ENCODE peak calls at places on chromosomes 12 and 14, in four cellular contexts. One of them, this sample, is unnamed. For H3K4me1 and H3K9me3, the result is how much of the 10 kb centered on the place peaks cover.

GRCh38 chr12:67649165-67650126 is 901 bp downstream of the DYRK2 start:
- DNase-seq in uterus: peak
- DNase-seq in A549: no peak
- DNase-seq in stomach: peak
- DNase-seq in this sample: peak

GRCh38 chr12:131045705-131046460 is 92.2 kb downstream of the ADGRD1 start:
- DNase-seq in uterus: no peak
- DNase-seq in A549: no peak
- DNase-seq in stomach: no peak
- DNase-seq in this sample: no peak

GRCh38 chr12:119652665-119653064 is 15.3 kb upstream of the PRKAB1 start:
- DNase-seq in uterus: no peak
- DNase-seq in A549: no peak
- DNase-seq in stomach: no peak
- DNase-seq in this sample: no peak

GRCh38 chr12:53825246-53826081 is 73.7 kb upstream of the CISTR start:
- DNase-seq in uterus: no peak
- DNase-seq in A549: peak
- DNase-seq in stomach: peak
- DNase-seq in this sample: no peak

GRCh38 chr14:83085141-83085540 is 1551.5 kb upstream of the SEL1L start:
- DNase-seq in uterus: no peak
- DNase-seq in A549: no peak
- DNase-seq in stomach: no peak
- DNase-seq in this sample: no peak

GRCh38 chr14:74945852-74946658 is 9.3 kb downstream of the PGF start:
- DNase-seq in uterus: peak
- DNase-seq in A549: peak
- DNase-seq in stomach: peak
- DNase-seq in this sample: peak

GRCh38 chr12:132795847-132796246 is 32.8 kb downstream of the GOLGA3 start:
- DNase-seq in uterus: no peak
- DNase-seq in A549: no peak
- DNase-seq in stomach: no peak
- DNase-seq in this sample: no peak

GRCh38 chr14:36462890-36463289 is 57.1 kb downstream of the NKX2-1 start:
- DNase-seq in uterus: no peak
- DNase-seq in A549: no peak
- DNase-seq in stomach: no peak
- DNase-seq in this sample: no peak

GRCh38 chr14:79645753-79646362 is 565.4 kb downstream of the DIO2 start:
- DNase-seq in uterus: no peak
- DNase-seq in A549: no peak
- DNase-seq in stomach: no peak
- DNase-seq in this sample: no peak

GRCh38 chr12:57817261-57817989 is 1.1 kb downstream of the AVIL start:
- DNase-seq in uterus: no peak
- DNase-seq in A549: no peak
- DNase-seq in stomach: no peak
- DNase-seq in this sample: no peak

GRCh38 chr12:110102255-110102654 is 21.9 kb upstream of the IFT81 start:
- DNase-seq in uterus: no peak
- DNase-seq in A549: peak
- DNase-seq in stomach: no peak
- DNase-seq in this sample: peak

GRCh38 chr12:67650528-67651379 is 2.2 kb downstream of the DYRK2 start:
- DNase-seq in uterus: no peak
- DNase-seq in A549: no peak
- DNase-seq in stomach: no peak
- DNase-seq in this sample: no peak

GRCh38 chr14:39266871-39267591 is 33.3 kb downstream of the MIA2 start:
- DNase-seq in uterus: peak
- DNase-seq in A549: peak
- DNase-seq in stomach: peak
- DNase-seq in this sample: peak

GRCh38 chr12:47710283-47710682 is 4.5 kb upstream of the RPAP3 start:
- DNase-seq in uterus: no peak
- DNase-seq in A549: no peak
- DNase-seq in stomach: no peak
- DNase-seq in this sample: no peak

GRCh38 chr14:75422169-75422568 is 5.7 kb upstream of the JDP2 start:
- DNase-seq in uterus: no peak
- DNase-seq in A549: peak
- DNase-seq in stomach: no peak
- DNase-seq in this sample: no peak

GRCh38 chr12:115294443-115295133 is 610.6 kb upstream of the TBX3 start:
- DNase-seq in uterus: no peak
- DNase-seq in A549: peak
- DNase-seq in stomach: peak
- DNase-seq in this sample: no peak

GRCh38 chr14:67357583-67358354 is 1.8 kb downstream of the ATP6V1D start:
- DNase-seq in uterus: no peak
- DNase-seq in A549: no peak
- DNase-seq in stomach: no peak
- DNase-seq in this sample: no peak

GRCh38 chr14:103091041-103091882 is 3.3 kb upstream of the EXOC3L4 start:
- DNase-seq in uterus: peak
- DNase-seq in A549: no peak
- DNase-seq in stomach: peak
- DNase-seq in this sample: no peak

GRCh38 chr14:34502826-34503225 is 36.7 kb downstream of the EAPP start:
- DNase-seq in uterus: no peak
- DNase-seq in A549: no peak
- DNase-seq in stomach: no peak
- DNase-seq in this sample: no peak

GRCh38 chr12:53990311-53991076 is 5.5 kb downstream of the HOXC10 start:
- DNase-seq in uterus: no peak
- DNase-seq in A549: no peak
- DNase-seq in stomach: no peak
- DNase-seq in this sample: no peak

GRCh38 chr12:58592817-58593216 is 327.5 kb downstream of the LRIG3 start:
- DNase-seq in uterus: peak
- DNase-seq in A549: no peak
- DNase-seq in stomach: no peak
- DNase-seq in this sample: no peak

GRCh38 chr12:54385251-54385914 is 850 bp upstream of the ZNF385A start:
- DNase-seq in uterus: no peak
- DNase-seq in A549: no peak
- DNase-seq in stomach: no peak
- DNase-seq in this sample: no peak

GRCh38 chr14:47948981-47949380 is 273.6 kb upstream of the MDGA2 start:
- DNase-seq in uterus: no peak
- DNase-seq in A549: no peak
- DNase-seq in stomach: no peak
- DNase-seq in this sample: no peak

GRCh38 chr12:85322715-85323114 is 42.7 kb downstream of the ALX1 start:
- DNase-seq in uterus: no peak
- DNase-seq in A549: no peak
- DNase-seq in stomach: no peak
- DNase-seq in this sample: no peak

DNA sequence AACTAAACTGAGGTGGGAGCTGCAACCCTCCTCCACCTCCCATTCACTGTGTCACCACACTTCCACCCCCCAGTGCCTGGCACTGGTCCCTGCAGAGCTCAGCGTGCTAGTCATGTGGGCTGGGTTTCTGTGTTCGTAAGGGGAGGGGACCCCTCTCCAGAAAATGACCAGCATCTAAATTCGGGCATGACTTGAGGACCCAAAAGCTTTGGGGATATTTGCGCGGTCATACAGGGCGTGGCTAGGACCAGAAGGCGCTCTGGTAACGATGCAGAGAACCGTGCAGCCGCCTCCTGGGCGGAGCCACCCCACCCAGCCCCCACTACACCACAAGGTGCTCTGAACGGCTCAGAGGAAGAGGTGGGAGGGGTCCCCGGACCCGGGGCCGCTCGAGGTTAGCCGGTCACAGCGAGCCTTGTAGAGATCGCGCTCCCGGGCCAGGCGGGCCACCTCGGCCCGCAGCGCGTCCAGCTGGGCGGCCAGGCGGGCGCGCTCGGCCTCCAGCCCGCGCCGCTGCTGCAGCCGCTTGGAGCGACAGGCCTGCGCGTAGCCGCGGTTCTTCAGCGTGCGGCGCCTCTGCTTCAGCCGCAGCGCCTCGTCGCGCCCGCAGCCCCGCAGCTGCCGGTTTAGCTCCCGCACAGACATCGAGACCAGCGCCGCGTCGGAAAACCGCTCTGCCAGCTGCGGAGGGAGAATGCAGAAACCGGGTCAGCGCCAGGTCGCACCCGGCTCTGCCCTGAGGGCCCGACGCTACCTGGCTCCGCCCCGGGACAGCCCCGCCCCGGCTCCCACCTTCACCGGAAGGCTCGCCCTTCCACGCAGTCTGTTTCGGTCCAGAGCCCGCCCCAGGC is 9.8 kb downstream of the CPNE6 start:
- DNase-seq in uterus: peak
- DNase-seq in A549: peak
- DNase-seq in stomach: peak
- DNase-seq in this sample: peak
- TF ChIP-seq POLR2A in uterus: no peak
- TF ChIP-seq POLR2A in A549: peak
- TF ChIP-seq POLR2A in stomach: no peak
- TF ChIP-seq POLR2A in this sample: no peak

DNA sequence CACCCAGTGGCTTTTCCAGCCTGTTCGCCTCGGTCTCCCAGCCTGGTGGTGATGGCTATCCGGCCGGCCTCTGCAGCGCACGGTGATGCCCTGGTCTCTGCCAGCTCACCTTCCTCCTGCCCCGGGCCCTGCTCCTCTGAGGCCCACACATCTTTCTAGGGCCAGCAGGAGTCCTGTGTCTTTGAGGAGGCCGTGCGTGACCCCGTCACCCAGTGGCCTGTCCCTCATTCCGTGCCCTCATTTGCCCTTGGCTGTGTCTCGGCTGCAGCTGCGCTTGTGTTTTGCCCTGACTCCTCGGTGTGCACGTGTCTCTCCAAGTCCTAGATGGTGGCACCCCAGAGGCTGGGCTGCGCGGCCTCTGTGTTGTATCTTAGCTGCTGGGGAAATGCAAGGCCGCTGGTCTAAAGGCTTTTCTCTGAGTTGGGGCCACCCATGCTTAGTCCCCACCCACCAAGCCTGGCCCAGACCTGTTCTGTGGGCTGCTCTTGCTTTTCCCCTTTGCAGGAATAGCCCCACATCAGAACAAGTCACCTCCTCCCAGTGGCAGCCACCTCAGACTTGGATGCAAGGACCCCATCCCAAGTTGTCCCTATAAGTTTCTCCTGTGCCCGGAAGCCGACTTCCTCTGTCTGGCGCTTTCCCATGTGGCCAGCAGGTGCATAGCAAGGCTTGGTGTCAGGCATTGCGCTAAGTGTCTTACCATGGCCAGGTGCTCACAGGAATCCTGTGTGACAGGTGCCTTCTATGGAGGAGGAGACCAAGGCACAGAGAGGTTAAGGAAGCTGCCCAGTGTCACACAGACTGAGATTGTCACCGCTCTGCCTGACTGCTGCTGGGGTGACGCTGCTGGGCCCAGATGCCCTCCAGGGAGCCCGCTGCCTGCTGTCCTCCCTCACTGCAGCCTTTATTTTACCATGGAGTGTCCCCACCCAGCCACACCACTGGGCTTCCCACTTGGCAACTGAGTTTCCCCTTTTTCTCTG is 64.5 kb downstream of the TSPAN9 start:
- DNase-seq in uterus: no peak
- DNase-seq in A549: no peak
- DNase-seq in stomach: no peak
- DNase-seq in this sample: no peak
- H3K4me1 ChIP-seq in uterus: under half
- H3K4me1 ChIP-seq in A549: under half
- H3K4me1 ChIP-seq in stomach: under half
- H3K4me1 ChIP-seq in this sample: under half

DNA sequence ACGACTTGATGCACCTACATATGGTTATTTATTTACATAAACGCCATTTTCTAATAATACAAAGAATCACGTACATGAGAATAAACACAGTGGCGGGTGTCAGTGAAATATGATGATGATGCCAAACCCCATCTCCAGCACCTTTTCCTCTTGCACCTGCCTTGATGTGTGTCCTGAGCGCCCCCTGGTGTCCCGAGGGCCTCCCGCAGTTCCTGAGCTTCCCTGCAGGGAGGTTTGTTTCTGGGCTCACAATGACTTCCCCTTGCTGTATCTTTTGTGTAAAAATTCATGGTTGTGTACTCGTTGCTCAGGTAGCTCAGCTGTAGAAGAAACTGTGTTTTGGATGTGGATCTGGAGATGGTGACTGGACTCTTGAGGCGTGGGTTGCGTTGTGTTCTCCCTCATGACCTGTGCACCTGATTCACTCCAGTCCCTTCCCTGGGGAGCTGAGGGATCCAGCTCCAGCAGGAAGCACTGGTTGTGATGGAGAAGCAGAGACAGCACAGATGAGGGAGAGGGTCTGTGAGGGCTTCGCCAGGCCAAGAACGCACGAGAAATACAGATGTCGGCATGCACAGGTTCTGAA is 1037.8 kb downstream of the TMEM121 start:
- DNase-seq in uterus: no peak
- DNase-seq in A549: peak
- DNase-seq in stomach: no peak
- DNase-seq in this sample: no peak
- H3K9me3 ChIP-seq in uterus: under half
- H3K9me3 ChIP-seq in A549: under half
- H3K9me3 ChIP-seq in stomach: under half
- H3K9me3 ChIP-seq in this sample: under half

DNA sequence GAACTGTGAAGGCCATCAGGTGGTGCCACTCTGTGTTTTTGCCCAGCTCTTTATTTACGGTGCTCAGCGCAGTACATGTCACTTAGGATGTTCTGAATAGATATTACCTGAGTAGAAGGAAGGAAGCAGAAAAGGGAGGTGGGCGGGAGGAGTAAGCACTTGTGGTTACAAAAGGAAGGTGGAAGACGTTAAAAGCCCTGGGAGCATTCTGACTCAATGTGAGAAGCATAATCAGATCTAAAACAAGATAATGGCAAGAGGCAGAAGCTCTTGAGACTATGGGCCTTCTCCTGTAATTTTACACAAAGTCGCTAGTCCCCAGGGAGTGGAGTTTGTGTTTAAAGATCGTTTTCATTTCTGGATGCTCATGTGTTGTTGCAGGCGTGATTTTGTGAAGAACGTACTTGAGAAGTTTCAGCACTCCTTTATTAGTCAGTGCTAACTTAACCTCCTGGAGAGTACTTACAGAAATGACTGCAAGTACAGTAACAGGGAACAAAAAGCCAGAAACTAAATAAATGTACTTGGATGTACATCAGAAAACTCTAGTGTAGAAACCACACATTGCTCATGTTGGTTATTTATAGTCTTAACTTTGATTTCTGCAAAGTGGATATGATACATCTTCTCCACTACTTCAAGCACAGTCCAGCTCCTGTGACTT is 1523.5 kb downstream of the AACS start:
- DNase-seq in uterus: no peak
- DNase-seq in A549: no peak
- DNase-seq in stomach: no peak
- DNase-seq in this sample: no peak
- TF ChIP-seq POLR2A in uterus: no peak
- TF ChIP-seq POLR2A in A549: no peak
- TF ChIP-seq POLR2A in stomach: no peak
- TF ChIP-seq POLR2A in this sample: no peak

GRCh38 chr14:55281316-55281839 is 10.2 kb downstream of the FBXO34 start:
- DNase-seq in uterus: no peak
- DNase-seq in A549: no peak
- DNase-seq in stomach: no peak
- DNase-seq in this sample: no peak
- H3K4me1 ChIP-seq in uterus: under half
- H3K4me1 ChIP-seq in A549: under half
- H3K4me1 ChIP-seq in stomach: half or more
- H3K4me1 ChIP-seq in this sample: under half